ENCODE peak calls at places on chromosomes 2 and 18, in nine cellular contexts. T is HepG2, N is right lobe of liver, J is sigmoid colon, U is endothelial cell of umbilical vein, B is adrenal gland, E is A549, F is tibial nerve, O is suprapubic skin. H is an unnamed sample.

GRCh38 chr18:10202947-10203346 is 251.5 kb upstream of the APCDD1 start:
- DNase-seq in O (no peak), J (no peak), T (no peak), B (no peak), F (no peak), N (no peak), E (no peak), U (no peak), H (no peak)

GRCh38 chr2:127582863-127583861 is 47.7 kb downstream of the MYO7B start:
- DNase-seq in E (no peak), B (no peak), O (peak), F (no peak), T (no peak), U (no peak), J (no peak), N (no peak), H (no peak)

GRCh38 chr2:102235491-102235890 is 48.7 kb downstream of the IL1RL2 start:
- DNase-seq in E (no peak), F (no peak), N (no peak), U (peak), J (no peak), T (peak), O (no peak), B (no peak), H (no peak)

GRCh38 chr2:193793914-193794313 is 1599.2 kb upstream of the TMEFF2 start:
- DNase-seq in B (no peak), U (no peak), O (no peak), F (no peak), T (no peak), J (no peak), N (no peak), E (no peak), H (no peak)

GRCh38 chr2:48844418-48845155 is 89.1 kb upstream of the LHCGR start:
- DNase-seq in J (no peak), F (no peak), O (no peak), U (no peak), N (no peak), B (no peak), T (no peak), E (no peak), H (no peak)

GRCh38 chr2:74019516-74019915 is 34.8 kb downstream of the TET3 start:
- DNase-seq in O (no peak), F (no peak), N (no peak), J (no peak), B (no peak), E (no peak), U (no peak), T (no peak), H (no peak)

GRCh38 chr2:8388779-8389178 is 293.1 kb upstream of the ID2 start:
- DNase-seq in T (no peak), J (no peak), F (no peak), U (no peak), B (no peak), O (no peak), E (no peak), N (no peak), H (no peak)

GRCh38 chr18:79062806-79063205 is 6.4 kb upstream of the ATP9B start:
- DNase-seq in N (no peak), B (peak), U (no peak), E (no peak), F (no peak), J (no peak), O (peak), T (peak), H (no peak)

GRCh38 chr2:11863103-11863502 is 116.7 kb downstream of the LPIN1 start:
- DNase-seq in O (no peak), F (no peak), B (no peak), E (no peak), N (no peak), U (no peak), T (no peak), J (no peak), H (no peak)

GRCh38 chr2:96260404-96261260 is 5.2 kb downstream of the TMEM127 start:
- DNase-seq in E (peak), N (peak), T (peak), F (peak), J (peak), U (peak), O (no peak), B (peak), H (no peak)
- TF ChIP-seq POLR2A in E (no peak), N (peak), T (no peak), F (no peak), J (no peak), U (no peak), O (no peak), B (peak), H (peak)

GRCh38 chr2:28663359-28663758 is 88.3 kb upstream of the PPP1CB start:
- DNase-seq in F (no peak), U (peak), J (peak), E (no peak), O (no peak), N (no peak), T (peak), B (no peak), H (no peak)
- TF ChIP-seq CTCF in F (no peak), U (peak), J (no peak), E (no peak), O (no peak), N (no peak), T (no peak), B (no peak), H (no peak)

GRCh38 chr2:4579977-4580376 is 876.6 kb downstream of the DCDC2C start:
- DNase-seq in O (no peak), J (no peak), F (no peak), T (no peak), N (no peak), E (no peak), U (no peak), B (no peak), H (no peak)
- TF ChIP-seq POLR2A in O (no peak), J (no peak), F (no peak), T (no peak), N (no peak), E (no peak), U (no peak), B (no peak), H (no peak)

GRCh38 chr2:226622484-226622883 is 177.1 kb downstream of the IRS1 start:
- DNase-seq in J (no peak), U (no peak), O (no peak), T (peak), E (no peak), F (no peak), N (no peak), B (no peak), H (no peak)
- TF ChIP-seq CTCF in J (no peak), U (no peak), O (no peak), T (peak), E (no peak), F (no peak), N (peak), B (no peak), H (no peak)

DNA sequence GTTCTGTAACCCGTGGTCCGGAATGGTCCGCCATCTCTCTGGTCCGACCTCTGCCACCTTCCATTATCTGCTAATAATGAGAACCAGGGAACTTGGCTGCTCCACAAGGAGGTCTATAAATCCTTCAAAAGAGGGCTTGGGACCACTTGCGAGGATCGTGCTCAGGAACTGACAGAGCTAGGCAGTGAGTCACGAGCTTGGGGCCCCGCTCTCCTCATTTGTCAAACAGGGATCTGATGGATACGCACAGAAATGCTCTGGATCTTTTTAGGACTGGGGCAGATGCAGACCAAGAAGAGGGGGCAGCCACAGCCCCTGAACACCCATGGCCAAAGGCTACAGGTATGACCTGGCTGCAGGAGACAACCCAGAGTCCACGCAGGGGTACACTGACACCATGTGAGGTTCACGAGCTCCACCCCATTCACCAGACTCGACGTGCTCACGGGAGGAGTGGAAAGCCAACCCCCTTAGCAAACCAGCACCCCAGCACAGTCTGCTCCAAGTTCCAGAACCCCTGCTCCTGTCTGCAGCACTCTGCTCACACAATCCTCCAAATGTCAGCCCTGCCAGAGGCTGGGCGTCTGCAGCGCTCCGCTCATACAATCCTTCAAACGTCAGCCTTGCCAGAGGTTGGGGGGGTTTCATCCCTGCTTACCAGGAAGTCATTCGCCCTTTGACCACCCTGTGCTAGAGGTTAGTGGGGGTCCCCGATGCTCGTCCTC is 45.8 kb downstream of the ANO7 start:
- DNase-seq in N (peak), F (no peak), O (no peak), B (no peak), U (no peak), T (no peak), E (no peak), J (no peak), H (no peak)
- TF ChIP-seq POLR2A in N (no peak), F (no peak), O (no peak), B (no peak), U (no peak), T (peak), E (no peak), J (no peak), H (no peak)